ENCODE peak calls at places on chromosomes 5 and 9, in ten cellular contexts. J is NCI-H1417; Q is right atrium auricular region; H is CD4-positive, CD25-positive, alpha-beta regulatory T cell; L is activated gamma-delta T cell; C is ELF-1; O is stimulated activated CD4-positive, alpha-beta T cell treated with anti-CD3 and anti-CD28 coated beads, Interleukin-2, amount 100 ng/mL, for 24 hours; W is substantia nigra; D is NCI-H1105; M is tibial artery. P is an unnamed sample.

GRCh38 chr5:1502046-1502736 is 21.6 kb downstream of the LPCAT1 start:
- DNase-seq in J (no peak), Q (peak; percentile 66), H (no peak), L (peak; percentile 63), C (no peak), O (no peak), W (no peak), D (no peak), M (peak; percentile 79), P (no peak)

GRCh38 chr5:142015781-142016533 is 3.1 kb upstream of the GNPDA1 start:
- DNase-seq in J (no peak), Q (no peak), H (no peak), L (no peak), C (no peak), O (peak; percentile 56), W (no peak), D (no peak), M (no peak), P (no peak)

GRCh38 chr5:174724484-174725260 is at the start of gene MSX2:
- DNase-seq in J (no peak), Q (peak; percentile 90), H (no peak), L (no peak), C (peak; percentile 96), O (peak; percentile 19), W (peak; percentile 13), D (no peak), M (peak; percentile 94), P (no peak)

GRCh38 chr5:150065346-150065745 is 21.0 kb downstream of the CSF1R start:
- DNase-seq in J (no peak), Q (no peak), H (no peak), L (no peak), C (no peak), O (no peak), W (no peak), D (no peak), M (peak; percentile 89), P (no peak)

GRCh38 chr5:149747141-149747832 is 17.2 kb downstream of the PPARGC1B start:
- DNase-seq in J (no peak), Q (no peak), H (no peak), L (no peak), C (peak; percentile 33), O (no peak), W (no peak), D (no peak), M (no peak), P (no peak)

GRCh38 chr5:112762113-112762810 is 24.6 kb downstream of the APC start:
- DNase-seq in J (no peak), Q (no peak), H (no peak), L (no peak), C (no peak), O (no peak), W (no peak), D (no peak), M (no peak), P (no peak)

GRCh38 chr5:16178745-16179372 is 732 bp downstream of the MARCHF11 start:
- DNase-seq in J (peak; percentile 89), Q (no peak), H (no peak), L (peak; percentile 7), C (peak; percentile 96), O (peak; percentile 25), W (peak; percentile 1), D (peak; percentile 41), M (peak; percentile 67), P (peak; percentile 85)

GRCh38 chr5:80695666-80696065 is 40.9 kb upstream of the DHFR start:
- DNase-seq in J (no peak), Q (no peak), H (no peak), L (no peak), C (no peak), O (no peak), W (no peak), D (no peak), M (no peak), P (no peak)

GRCh38 chr9:131809941-131810344 is 70.1 kb upstream of the RAPGEF1 start:
- DNase-seq in J (peak; percentile 12), Q (no peak), H (no peak), L (no peak), C (peak; percentile 40), O (no peak), W (no peak), D (no peak), M (no peak), P (no peak)

P was measured in NCI-H2081.